ENCODE peak calls at places on chromosomes 5 and 9, in four cellular contexts. E is cardiac muscle cell, X is AG10803, T is AG04449. W is an unnamed sample.
A peak's percentile ranks its signal among the peaks of the same experiment; 100 is the strongest.

GRCh38 chr5:145495741-145496140 is 339.4 kb downstream of the PRELID2 start:
- DNase-seq in E (no peak), X (peak; percentile 76), T (peak; percentile 76), W (peak; percentile 98)

GRCh38 chr5:39264528-39264927 is 45.2 kb upstream of the FYB1 start:
- DNase-seq in E (no peak), X (no peak), T (no peak), W (no peak)

GRCh38 chr5:38258319-38259061 is at the start of gene EGFLAM:
- DNase-seq in E (peak; percentile 79), X (no peak), T (no peak), W (no peak)

GRCh38 chr9:3848445-3849114 is 322.8 kb upstream of the RFX3 start:
- DNase-seq in E (peak; percentile 45), X (no peak), T (no peak), W (peak; percentile 40)

GRCh38 chr9:125428060-125428481 is 166.4 kb downstream of the GAPVD1 start:
- DNase-seq in E (peak; percentile 37), X (no peak), T (no peak), W (no peak)

GRCh38 chr9:35605336-35606137 is 475 bp downstream of the TESK1 start:
- DNase-seq in E (peak; percentile 45), X (no peak), T (no peak), W (no peak)

GRCh38 chr5:150499437-150499956 is 8.4 kb upstream of the NDST1 start:
- DNase-seq in E (no peak), X (no peak), T (no peak), W (no peak)

GRCh38 chr5:179148703-179149170 is 88.6 kb downstream of the ZNF354C start:
- DNase-seq in E (no peak), X (no peak), T (no peak), W (no peak)

GRCh38 chr5:38404667-38405276 is 146.4 kb downstream of the EGFLAM start:
- DNase-seq in E (peak; percentile 47), X (no peak), T (no peak), W (no peak)

GRCh38 chr9:110083866-110084265 is 124.1 kb downstream of the C9orf152 start:
- DNase-seq in E (no peak), X (no peak), T (no peak), W (no peak)

DNA sequence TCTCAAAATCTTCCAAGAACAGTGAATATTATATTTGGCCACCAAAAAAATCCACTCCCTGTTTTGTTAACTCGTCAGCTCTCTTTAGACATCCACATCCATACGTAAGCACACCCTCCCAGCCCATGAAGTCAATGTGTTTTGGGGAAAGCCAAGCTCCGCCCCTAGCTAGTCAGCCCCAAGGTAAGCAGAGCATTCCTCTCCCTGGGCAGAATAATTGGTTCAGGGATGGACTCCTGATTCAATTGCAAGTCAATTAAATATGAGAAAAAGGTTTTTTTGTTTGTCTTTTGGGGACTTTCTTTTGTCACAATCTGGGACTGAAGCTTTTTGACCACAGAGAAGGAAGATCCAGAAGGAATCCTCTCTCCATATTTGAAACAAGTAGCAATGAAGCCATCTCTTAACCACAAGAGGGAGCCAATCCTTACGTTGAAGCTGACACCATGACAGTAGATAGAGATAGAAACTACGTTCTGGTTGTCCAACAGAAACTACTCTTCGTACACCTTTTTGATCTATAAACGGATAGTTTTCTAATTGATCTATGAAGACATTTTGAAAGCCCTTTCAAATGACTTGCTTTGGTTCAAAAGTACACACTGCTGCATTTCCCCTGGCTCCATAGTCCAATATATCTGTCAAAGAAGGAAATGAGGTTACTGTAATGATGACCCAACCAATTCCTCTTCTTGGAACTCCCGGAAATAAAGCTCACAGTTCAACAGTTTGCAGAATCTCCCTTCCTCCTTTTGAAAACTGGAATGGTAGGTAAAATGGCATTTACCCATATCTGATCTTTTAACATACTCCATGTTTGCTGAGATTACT is 166.4 kb downstream of the TLE1 start:
- DNase-seq in E (peak; percentile 35), X (peak; percentile 73), T (no peak), W (peak; percentile 76)
- H3K4me3 ChIP-seq in E (no peak overlapping the region), X (no peak overlapping the region), T (no peak overlapping the region), W (no peak overlapping the region)

GRCh38 chr5:140214831-140215230 is 39.8 kb downstream of the CYSTM1 start:
- DNase-seq in E (no peak), X (peak; percentile 87), T (peak; percentile 23), W (peak; percentile 78)
- TF ChIP-seq CTCF in E (no peak), X (no peak), T (no peak), W (no peak)

DNA sequence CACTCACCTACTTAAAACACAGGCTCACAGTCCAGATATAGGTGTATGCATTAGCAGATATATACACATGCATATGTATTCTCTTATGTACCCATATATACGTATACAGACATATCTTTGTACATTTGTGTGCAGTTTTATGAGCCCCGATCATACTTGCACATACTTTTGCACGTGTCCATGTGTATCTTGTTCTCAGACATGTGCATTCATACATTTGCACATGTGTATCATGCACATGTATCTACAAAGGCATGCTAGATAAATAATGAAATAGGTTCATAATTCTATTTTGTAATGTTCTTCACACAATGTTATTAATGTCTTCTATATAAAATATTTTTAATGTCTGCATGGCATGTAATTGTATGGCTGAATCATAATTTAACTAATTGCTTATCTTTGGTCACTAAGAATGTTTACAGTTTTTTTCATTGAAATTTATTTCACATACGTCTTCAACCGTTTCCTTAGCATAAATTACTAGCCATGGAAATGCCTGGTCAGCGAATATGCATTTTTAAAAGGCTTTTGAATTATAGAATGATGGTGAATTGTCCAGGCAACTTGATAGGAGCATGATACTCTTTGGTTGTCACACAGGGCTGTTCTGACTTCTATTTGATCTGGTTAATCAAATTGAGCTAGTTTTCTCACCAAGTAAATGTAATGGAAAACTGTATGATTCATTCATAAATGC is 2.6 kb downstream of the NDFIP1 start:
- DNase-seq in E (no peak), X (no peak), T (no peak), W (no peak)
- H3K4me3 ChIP-seq in E (peak overlapping the region; percentile 83), X (peak overlapping the region; percentile 6), T (no peak overlapping the region), W (no peak overlapping the region)

GRCh38 chr5:52788505-52788821 is 747 bp downstream of the ITGA1 start:
- DNase-seq in E (no peak), X (no peak), T (no peak), W (no peak)

GRCh38 chr5:52789378-52789777 is 1.7 kb downstream of the ITGA1 start:
- DNase-seq in E (no peak), X (no peak), T (no peak), W (no peak)

GRCh38 chr5:52787600-52788504 is at the start of the genes ITGA1 and PELO:
- DNase-seq in E (peak; percentile 81), X (peak; percentile 84), T (no peak), W (peak; percentile 76)

GRCh38 chr5:52786391-52786790 is 1.3 kb upstream of the ITGA1 start:
- DNase-seq in E (no peak), X (no peak), T (no peak), W (no peak)

GRCh38 chr5:52786937-52787599 is 648 bp upstream of the ITGA1 start:
- DNase-seq in E (no peak), X (no peak), T (no peak), W (peak; percentile 19)
- TF ChIP-seq CTCF in E (peak; percentile 44), X (peak; percentile 38), T (no peak), W (peak; percentile 18)

GRCh38 chr9:133703571-133704399 is 34.4 kb downstream of the SARDH start:
- DNase-seq in E (no peak), X (no peak), T (no peak), W (no peak)

GRCh38 chr9:133701321-133701980 is 36.7 kb downstream of the SARDH start:
- DNase-seq in E (no peak), X (peak; percentile 26), T (no peak), W (no peak)

GRCh38 chr9:133701981-133702797 is 36.0 kb downstream of the SARDH start:
- DNase-seq in E (no peak), X (no peak), T (no peak), W (no peak)

GRCh38 chr9:133704711-133705181 is 33.4 kb downstream of the SARDH start:
- DNase-seq in E (no peak), X (no peak), T (no peak), W (no peak)

DNA sequence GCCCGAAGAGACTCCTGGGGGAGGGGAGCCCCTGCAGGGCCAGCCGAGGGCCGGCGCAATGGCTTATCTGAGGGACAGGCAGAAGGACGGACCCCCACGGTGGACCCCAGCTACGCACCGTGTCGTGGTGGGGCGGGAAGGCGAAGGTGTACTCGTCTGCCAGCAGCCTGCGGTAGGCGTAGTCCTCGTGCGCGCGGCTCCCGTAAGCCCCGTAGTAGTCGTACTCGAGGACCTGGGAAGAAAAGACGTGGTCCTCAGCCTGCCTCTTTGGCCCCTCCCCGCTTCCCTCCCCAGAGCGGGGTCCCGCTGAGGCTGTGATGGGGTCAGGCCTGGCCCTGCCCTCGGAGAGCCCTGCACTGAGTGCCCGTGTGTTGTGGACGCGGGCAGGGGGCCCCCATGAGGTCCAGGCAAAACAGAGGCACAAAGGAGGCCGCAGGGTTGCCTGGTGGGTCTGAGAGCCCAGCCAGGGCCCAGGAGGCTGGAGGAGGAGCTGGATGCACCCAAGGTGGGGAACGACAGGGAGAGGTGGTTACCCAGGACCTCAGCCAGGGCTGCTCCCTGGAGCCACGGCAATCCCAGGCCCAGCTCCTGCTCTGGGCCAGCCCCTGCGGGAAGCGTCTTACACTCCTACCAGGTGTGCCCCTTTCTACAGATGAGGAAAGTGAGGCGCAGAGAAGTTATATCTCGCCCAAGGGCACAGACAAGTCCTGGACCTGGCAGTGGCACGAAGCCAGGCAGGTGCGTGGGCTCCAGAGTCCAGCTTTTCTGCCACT is 35.2 kb downstream of the SARDH start:
- DNase-seq in E (no peak), X (no peak), T (no peak), W (no peak)
- H3K4me3 ChIP-seq in E (no peak overlapping the region), X (no peak overlapping the region), T (no peak overlapping the region), W (no peak overlapping the region)

GRCh38 chr5:173016069-173016455 is 32.5 kb downstream of the ATP6V0E1 start:
- DNase-seq in E (no peak), X (no peak), T (no peak), W (no peak)

GRCh38 chr5:173011602-173012001 is 28.0 kb downstream of the ATP6V0E1 start:
- DNase-seq in E (no peak), X (no peak), T (no peak), W (no peak)

GRCh38 chr5:173010021-173010420 is 26.4 kb downstream of the ATP6V0E1 start:
- DNase-seq in E (no peak), X (peak; percentile 28), T (no peak), W (peak; percentile 35)

GRCh38 chr5:173012882-173013281 is 29.3 kb downstream of the ATP6V0E1 start:
- DNase-seq in E (no peak), X (peak; percentile 36), T (no peak), W (no peak)

DNA sequence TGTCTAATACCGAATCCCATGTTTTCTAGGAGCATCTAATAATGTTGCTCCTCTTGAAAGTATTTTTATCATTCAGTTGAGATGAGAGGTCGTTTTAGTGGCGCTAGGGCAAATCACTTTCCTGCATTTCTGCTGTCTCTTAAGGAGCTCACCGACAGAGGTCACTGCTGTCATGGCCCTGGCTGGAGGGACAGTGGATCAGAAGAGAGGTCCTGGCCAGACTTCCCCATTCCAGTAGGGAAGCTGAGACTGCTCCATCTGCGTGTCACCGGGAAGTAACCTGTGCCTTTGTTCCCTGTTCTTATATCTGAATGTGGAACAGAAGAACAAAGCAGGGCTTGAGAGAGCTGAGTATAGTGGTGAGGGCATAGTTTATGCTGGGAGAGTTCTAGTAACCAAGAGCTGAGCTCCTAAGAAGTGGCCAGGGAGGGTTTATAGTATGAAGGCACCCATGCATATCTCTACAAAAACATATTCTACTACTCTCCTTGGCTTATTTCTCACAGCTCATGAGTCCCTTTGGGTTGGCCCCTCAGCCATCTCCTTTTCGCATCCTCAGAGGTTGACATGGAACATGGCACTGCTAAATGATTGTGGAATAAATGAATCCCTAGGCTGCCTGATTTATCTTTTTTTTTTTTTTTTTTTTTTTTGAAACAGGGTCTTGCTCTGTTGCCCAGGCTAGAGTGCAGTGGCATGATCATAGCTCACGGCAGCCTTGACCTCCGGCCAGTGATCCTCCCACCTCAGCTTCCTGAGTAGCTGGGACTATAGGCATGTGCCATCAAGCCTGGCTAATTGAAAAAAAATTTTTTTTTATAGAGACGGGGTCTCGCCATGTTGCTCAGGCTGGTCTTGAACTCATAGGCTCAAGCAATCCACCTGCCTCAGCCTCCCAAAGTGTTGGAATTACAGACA is 27.2 kb downstream of the ATP6V0E1 start:
- DNase-seq in E (peak; percentile 78), X (no peak), T (no peak), W (peak; percentile 38)
- TF ChIP-seq CTCF in E (peak; percentile 33), X (peak; percentile 36), T (peak; percentile 3), W (peak; percentile 21)